ENCODE peak calls at places on chromosomes 7 and 10, in four cellular contexts. I is lung, Z is astrocyte, K is IMR-90. T is an unnamed sample.

GRCh38 chr7:80499350-80499955 is 12.4 kb downstream of the GNAT3 start:
- DNase-seq in Z (peak; percentile 94), K (peak; percentile 95), I (peak; percentile 61), T (peak; percentile 84)

GRCh38 chr7:155052982-155053381 is 17.1 kb upstream of the HTR5A start:
- DNase-seq in I (no peak), K (no peak), Z (no peak), T (no peak)

GRCh38 chr10:67477868-67478267 is 218.1 kb downstream of the CTNNA3 start:
- DNase-seq in K (no peak), Z (no peak), I (no peak), T (no peak)

GRCh38 chr10:101258179-101258885 is 29.1 kb upstream of the LBX1 start:
- DNase-seq in Z (no peak), K (no peak), I (no peak), T (no peak)

GRCh38 chr7:15433154-15433553 is 128.7 kb downstream of the AGMO start:
- DNase-seq in K (no peak), Z (no peak), I (no peak), T (no peak)

GRCh38 chr10:142371-142770 is 7.1 kb downstream of the ZMYND11 start:
- DNase-seq in Z (no peak), K (no peak), I (no peak), T (no peak)

GRCh38 chr10:31774291-31774900 is 154.2 kb downstream of the ARHGAP12 start:
- DNase-seq in K (peak; percentile 35), Z (no peak), I (no peak), T (no peak)

GRCh38 chr10:103802081-103802480 is 53.3 kb downstream of the SH3PXD2A start:
- DNase-seq in I (no peak), Z (no peak), K (no peak), T (no peak)

GRCh38 chr10:31929986-31930675 is 1.5 kb upstream of the ARHGAP12 start:
- DNase-seq in I (no peak), K (no peak), Z (no peak), T (no peak)

GRCh38 chr10:34576789-34577188 is 238.3 kb downstream of the PARD3 start:
- DNase-seq in K (no peak), I (no peak), Z (peak; percentile 34), T (no peak)

GRCh38 chr7:4234498-4234855 is 447.6 kb upstream of the FOXK1 start:
- DNase-seq in I (no peak), K (no peak), Z (no peak), T (no peak)

GRCh38 chr7:69738396-69738889 is 140.2 kb downstream of the AUTS2 start:
- DNase-seq in Z (peak; percentile 71), K (no peak), I (no peak), T (no peak)

GRCh38 chr7:69739906-69740545 is 141.8 kb downstream of the AUTS2 start:
- DNase-seq in K (no peak), Z (peak; percentile 65), I (no peak), T (no peak)

GRCh38 chr7:69736411-69736810 is 138.1 kb downstream of the AUTS2 start:
- DNase-seq in I (no peak), Z (no peak), K (no peak), T (no peak)

GRCh38 chr7:69742237-69742636 is 144.0 kb downstream of the AUTS2 start:
- DNase-seq in I (no peak), K (no peak), Z (no peak), T (no peak)

DNA sequence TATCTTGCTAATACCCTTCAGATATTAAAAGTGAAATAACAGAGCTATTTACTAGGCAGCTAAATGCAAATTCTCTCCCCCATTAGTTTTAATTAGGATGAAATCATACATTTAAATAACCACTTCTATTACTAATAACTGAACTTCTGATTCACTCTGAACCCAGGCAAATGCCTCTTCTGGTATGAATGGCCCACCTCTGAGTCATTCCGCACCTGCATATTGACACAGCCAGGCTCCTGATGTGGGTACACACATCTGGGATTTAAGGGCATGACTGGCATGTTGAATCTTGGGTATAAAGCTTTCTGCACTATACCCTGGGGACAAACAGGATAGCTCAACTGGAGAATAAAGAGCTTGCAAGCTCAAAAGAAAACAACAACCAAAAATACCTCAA is 140.9 kb downstream of the AUTS2 start:
- DNase-seq in I (no peak), K (no peak), Z (no peak), T (no peak)
- H3K4me3 ChIP-seq in I (no peak overlapping the region), K (no peak overlapping the region), Z (no peak overlapping the region), T (no peak overlapping the region)

GRCh38 chr7:25860882-25861228 is 291.1 kb upstream of the NFE2L3 start:
- DNase-seq in Z (no peak), K (no peak), I (no peak), T (no peak)
- H3K27me3 ChIP-seq in Z (peaks cover 77% of the 10 kb centered on the region), K (peaks cover 5% of the 10 kb centered on the region), I (peaks cover 37% of the 10 kb centered on the region), T (no peaks in the 10 kb centered on the region)

GRCh38 chr10:122163182-122164027 is 107.7 kb upstream of the BTBD16 start:
- DNase-seq in I (no peak), Z (no peak), K (peak; percentile 52), T (no peak)
- H3K4me3 ChIP-seq in I (peak overlapping the region; percentile 7), Z (peak overlapping the region; percentile 62), K (peak overlapping the region; percentile 47), T (peak overlapping the region; percentile 37)

GRCh38 chr7:150793569-150794238 is 6.5 kb downstream of the TMEM176B start:
- DNase-seq in K (no peak), Z (no peak), I (no peak), T (no peak)
- H3K27me3 ChIP-seq in K (no peaks in the 10 kb centered on the region), Z (no peaks in the 10 kb centered on the region), I (no peaks in the 10 kb centered on the region), T (no peaks in the 10 kb centered on the region)

GRCh38 chr7:130149575-130150139 is 55.5 kb downstream of the TMEM209 start:
- DNase-seq in Z (no peak), I (peak; percentile 50), K (no peak), T (no peak)
- H3K4me3 ChIP-seq in Z (no peak overlapping the region), I (no peak overlapping the region), K (no peak overlapping the region), T (no peak overlapping the region)

GRCh38 chr10:11700539-11700938 is 41.6 kb upstream of the ECHDC3 start:
- DNase-seq in Z (no peak), K (no peak), I (no peak), T (no peak)

GRCh38 chr10:11699546-11700097 is 42.6 kb upstream of the ECHDC3 start:
- DNase-seq in Z (no peak), I (no peak), K (no peak), T (no peak)

GRCh38 chr10:11697718-11698527 is 44.3 kb upstream of the ECHDC3 start:
- DNase-seq in K (no peak), I (no peak), Z (no peak), T (no peak)

GRCh38 chr10:11701451-11702095 is 40.6 kb upstream of the ECHDC3 start:
- DNase-seq in K (no peak), I (no peak), Z (no peak), T (no peak)

DNA sequence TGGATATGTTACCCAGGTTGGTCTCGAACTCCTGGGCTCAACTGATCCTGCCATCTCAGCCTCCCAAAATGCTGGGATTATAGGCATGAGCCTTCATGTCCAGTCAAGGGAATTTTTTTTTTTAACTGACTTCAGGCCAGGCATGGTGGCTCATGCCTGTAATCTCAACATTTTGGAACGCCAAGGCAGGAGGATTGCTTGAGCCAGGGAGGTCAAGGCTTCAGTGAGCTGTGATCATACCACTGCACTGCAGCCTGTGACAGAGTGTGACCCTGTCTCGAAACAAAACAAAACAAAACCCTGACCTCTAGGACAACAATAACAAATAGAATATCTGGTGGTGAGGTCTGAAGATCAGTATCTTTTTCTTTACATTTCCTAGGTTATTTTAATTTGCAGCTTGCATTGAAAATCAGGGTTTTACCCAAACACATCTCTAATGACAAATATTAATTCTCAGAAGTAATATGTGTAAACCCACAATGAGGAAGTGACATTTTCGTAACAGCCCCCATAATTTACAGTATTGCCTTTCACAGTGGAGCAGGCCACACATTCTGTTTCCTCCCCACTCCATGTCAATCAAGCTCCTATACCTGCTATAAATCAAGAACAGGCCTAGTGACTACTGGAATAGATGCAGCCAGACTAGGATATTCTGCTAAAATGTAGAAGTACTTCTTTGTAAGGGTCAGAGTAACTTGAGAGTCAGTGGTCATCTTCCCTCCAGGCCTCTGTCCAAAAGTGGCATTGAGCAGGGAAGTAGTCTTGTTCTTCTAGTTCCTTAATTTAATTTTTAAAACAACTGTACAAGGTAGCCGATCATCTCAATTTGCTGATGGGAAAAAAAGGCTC is 43.3 kb upstream of the ECHDC3 start:
- DNase-seq in K (no peak), Z (no peak), I (no peak), T (no peak)
- H3K27me3 ChIP-seq in K (no peaks in the 10 kb centered on the region), Z (no peaks in the 10 kb centered on the region), I (no peaks in the 10 kb centered on the region), T (no peaks in the 10 kb centered on the region)

GRCh38 chr7:100099452-100099851 is 1.7 kb downstream of the MCM7 start:
- DNase-seq in K (no peak), I (no peak), Z (no peak), T (no peak)

GRCh38 chr7:100100420-100101015 is 679 bp downstream of the MCM7 start:
- DNase-seq in Z (peak; percentile 97), I (peak; percentile 91), K (peak; percentile 98), T (peak; percentile 80)

GRCh38 chr7:100095704-100096103 is 5.5 kb downstream of the MCM7 start:
- DNase-seq in I (no peak), K (no peak), Z (no peak), T (no peak)

GRCh38 chr7:100101016-100101862 is at the start of the genes AP4M1 and MCM7:
- DNase-seq in K (peak; percentile 99), I (peak; percentile 99), Z (peak; percentile 98), T (peak; percentile 94)

DNA sequence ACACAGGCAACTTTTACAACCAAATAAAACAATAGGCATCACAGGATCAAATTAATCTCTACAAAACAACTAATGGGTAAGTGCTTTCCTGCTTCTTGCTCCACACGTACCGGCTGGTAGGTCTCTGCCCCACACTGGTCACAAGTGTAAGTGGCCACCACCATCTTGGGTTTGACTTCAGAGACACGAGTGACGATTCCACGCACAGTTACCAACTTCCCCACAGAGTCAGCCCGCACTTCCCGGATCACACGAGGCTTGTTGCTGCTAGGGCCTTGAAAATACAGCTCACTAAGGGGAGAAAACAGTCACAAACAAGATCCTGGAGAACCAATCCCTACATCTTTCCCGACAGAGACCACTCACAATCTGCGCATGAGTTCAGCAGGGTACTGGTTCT is 2.3 kb downstream of the MCM7 start:
- DNase-seq in I (no peak), Z (no peak), K (no peak), T (no peak)
- H3K4me3 ChIP-seq in I (no peak overlapping the region), Z (no peak overlapping the region), K (no peak overlapping the region), T (no peak overlapping the region)